ENCODE peak calls at places on chromosomes 3 and 15, in ten cellular contexts. One of them, this sample, is unnamed.

GRCh38 chr15:68524753-68525584 is 53.8 kb upstream of the CORO2B start:
- DNase-seq in A549: no peak
- DNase-seq in psoas muscle: no peak
- DNase-seq in stomach: no peak
- DNase-seq in mesenchymal stem cell: peak
- DNase-seq in cardiac muscle cell: peak
- DNase-seq in fibroblast of the aortic adventitia: peak
- DNase-seq in AG04450: peak
- DNase-seq in transverse colon: no peak
- DNase-seq in esophagus muscularis mucosa: no peak
- DNase-seq in this sample: peak

GRCh38 chr3:180990494-180990893 is 958 bp upstream of the DNAJC19 start:
- DNase-seq in A549: no peak
- DNase-seq in psoas muscle: no peak
- DNase-seq in stomach: no peak
- DNase-seq in mesenchymal stem cell: no peak
- DNase-seq in cardiac muscle cell: no peak
- DNase-seq in fibroblast of the aortic adventitia: no peak
- DNase-seq in AG04450: no peak
- DNase-seq in transverse colon: no peak
- DNase-seq in esophagus muscularis mucosa: no peak
- DNase-seq in this sample: no peak

GRCh38 chr3:107994954-107995715 is 95.7 kb downstream of the CD47 start:
- DNase-seq in A549: no peak
- DNase-seq in psoas muscle: no peak
- DNase-seq in stomach: no peak
- DNase-seq in mesenchymal stem cell: no peak
- DNase-seq in cardiac muscle cell: no peak
- DNase-seq in fibroblast of the aortic adventitia: no peak
- DNase-seq in AG04450: no peak
- DNase-seq in transverse colon: no peak
- DNase-seq in esophagus muscularis mucosa: no peak
- DNase-seq in this sample: no peak

GRCh38 chr15:81484076-81484475 is 110.1 kb upstream of the TMC3 start:
- DNase-seq in A549: no peak
- DNase-seq in psoas muscle: no peak
- DNase-seq in stomach: no peak
- DNase-seq in mesenchymal stem cell: no peak
- DNase-seq in cardiac muscle cell: no peak
- DNase-seq in fibroblast of the aortic adventitia: no peak
- DNase-seq in AG04450: no peak
- DNase-seq in transverse colon: no peak
- DNase-seq in esophagus muscularis mucosa: no peak
- DNase-seq in this sample: no peak

GRCh38 chr3:33732394-33732793 is 14.3 kb upstream of the CLASP2 start:
- DNase-seq in A549: peak
- DNase-seq in psoas muscle: no peak
- DNase-seq in stomach: no peak
- DNase-seq in mesenchymal stem cell: no peak
- DNase-seq in cardiac muscle cell: no peak
- DNase-seq in fibroblast of the aortic adventitia: no peak
- DNase-seq in AG04450: no peak
- DNase-seq in transverse colon: no peak
- DNase-seq in esophagus muscularis mucosa: no peak
- DNase-seq in this sample: no peak

GRCh38 chr15:65641723-65642475 is 20.2 kb downstream of the SLC24A1 start:
- DNase-seq in A549: peak
- DNase-seq in psoas muscle: no peak
- DNase-seq in stomach: no peak
- DNase-seq in mesenchymal stem cell: no peak
- DNase-seq in cardiac muscle cell: no peak
- DNase-seq in fibroblast of the aortic adventitia: no peak
- DNase-seq in AG04450: no peak
- DNase-seq in transverse colon: no peak
- DNase-seq in esophagus muscularis mucosa: no peak
- DNase-seq in this sample: no peak

GRCh38 chr3:134810052-134810435 is 15.0 kb downstream of the EPHB1 start:
- DNase-seq in A549: no peak
- DNase-seq in psoas muscle: no peak
- DNase-seq in stomach: no peak
- DNase-seq in mesenchymal stem cell: no peak
- DNase-seq in cardiac muscle cell: no peak
- DNase-seq in fibroblast of the aortic adventitia: no peak
- DNase-seq in AG04450: no peak
- DNase-seq in transverse colon: no peak
- DNase-seq in esophagus muscularis mucosa: no peak
- DNase-seq in this sample: no peak

GRCh38 chr3:36893137-36893557 is 51.7 kb downstream of the TRANK1 start:
- DNase-seq in A549: peak
- DNase-seq in psoas muscle: no peak
- DNase-seq in stomach: no peak
- DNase-seq in mesenchymal stem cell: peak
- DNase-seq in cardiac muscle cell: peak
- DNase-seq in fibroblast of the aortic adventitia: peak
- DNase-seq in AG04450: no peak
- DNase-seq in transverse colon: no peak
- DNase-seq in esophagus muscularis mucosa: peak
- DNase-seq in this sample: no peak

GRCh38 chr15:81000144-81000625 is 538 bp upstream of the TLNRD1 start:
- DNase-seq in A549: peak
- DNase-seq in psoas muscle: no peak
- DNase-seq in stomach: no peak
- DNase-seq in mesenchymal stem cell: no peak
- DNase-seq in cardiac muscle cell: peak
- DNase-seq in fibroblast of the aortic adventitia: peak
- DNase-seq in AG04450: no peak
- DNase-seq in transverse colon: no peak
- DNase-seq in esophagus muscularis mucosa: no peak
- DNase-seq in this sample: no peak

GRCh38 chr3:122956685-122957455 is 70.7 kb downstream of the SEMA5B start:
- DNase-seq in A549: no peak
- DNase-seq in psoas muscle: no peak
- DNase-seq in stomach: no peak
- DNase-seq in mesenchymal stem cell: no peak
- DNase-seq in cardiac muscle cell: no peak
- DNase-seq in fibroblast of the aortic adventitia: no peak
- DNase-seq in AG04450: no peak
- DNase-seq in transverse colon: no peak
- DNase-seq in esophagus muscularis mucosa: no peak
- DNase-seq in this sample: no peak

GRCh38 chr3:176362191-176362731 is 835.0 kb downstream of the TBL1XR1 start:
- DNase-seq in A549: no peak
- DNase-seq in psoas muscle: peak
- DNase-seq in stomach: no peak
- DNase-seq in mesenchymal stem cell: no peak
- DNase-seq in cardiac muscle cell: no peak
- DNase-seq in fibroblast of the aortic adventitia: no peak
- DNase-seq in AG04450: no peak
- DNase-seq in transverse colon: no peak
- DNase-seq in esophagus muscularis mucosa: no peak
- DNase-seq in this sample: no peak

GRCh38 chr15:38587214-38587613 is 22.6 kb upstream of the RASGRP1 start:
- DNase-seq in A549: no peak
- DNase-seq in psoas muscle: no peak
- DNase-seq in stomach: no peak
- DNase-seq in mesenchymal stem cell: no peak
- DNase-seq in cardiac muscle cell: no peak
- DNase-seq in fibroblast of the aortic adventitia: no peak
- DNase-seq in AG04450: no peak
- DNase-seq in transverse colon: no peak
- DNase-seq in esophagus muscularis mucosa: no peak
- DNase-seq in this sample: no peak

DNA sequence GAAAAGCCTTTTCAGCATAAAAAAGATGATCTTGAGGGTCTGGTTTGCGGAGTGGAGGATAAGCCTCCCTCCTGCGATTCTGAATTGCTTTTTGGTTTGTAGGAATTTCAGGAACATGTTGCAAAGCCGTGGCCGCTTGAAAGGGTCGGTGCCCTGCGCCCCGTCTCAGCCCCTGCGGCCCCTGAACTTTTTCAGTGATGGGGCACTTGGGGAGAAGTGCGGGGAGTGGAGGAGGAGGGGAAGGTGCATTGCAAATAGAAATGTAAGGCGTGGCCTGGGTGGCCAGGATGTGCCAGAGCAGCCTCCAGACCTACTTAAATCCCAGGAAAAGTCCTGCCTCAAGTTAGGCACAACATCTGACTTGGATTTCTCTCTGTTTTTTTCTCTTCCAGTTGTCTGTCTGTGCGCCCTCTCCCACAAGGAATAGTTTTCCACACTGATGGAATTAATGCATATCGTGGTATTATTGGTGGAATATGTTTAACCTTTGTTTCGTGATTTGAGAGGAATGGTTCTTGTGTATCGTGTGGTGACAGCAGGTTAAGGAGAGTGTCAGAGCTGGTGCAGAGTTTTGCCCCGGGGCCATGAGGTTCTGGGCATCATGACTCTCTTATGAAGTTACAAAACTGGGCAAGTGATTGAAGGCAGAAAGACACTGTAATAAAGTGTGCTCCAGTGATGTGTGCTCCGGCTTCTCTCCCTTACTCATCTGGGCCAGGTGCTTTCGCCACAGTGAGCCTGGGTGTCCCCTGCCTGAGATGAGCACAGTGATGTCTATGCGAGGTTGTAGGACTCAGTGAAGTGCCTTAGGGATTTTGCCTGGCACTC is 153.8 kb downstream of the PGPEP1L start:
- DNase-seq in A549: peak
- DNase-seq in psoas muscle: peak
- DNase-seq in stomach: no peak
- DNase-seq in mesenchymal stem cell: no peak
- DNase-seq in cardiac muscle cell: peak
- DNase-seq in fibroblast of the aortic adventitia: peak
- DNase-seq in AG04450: no peak
- DNase-seq in transverse colon: peak
- DNase-seq in esophagus muscularis mucosa: no peak
- DNase-seq in this sample: no peak
- H3K4me3 ChIP-seq in A549: peak
- H3K4me3 ChIP-seq in psoas muscle: peak
- H3K4me3 ChIP-seq in stomach: no peak
- H3K4me3 ChIP-seq in mesenchymal stem cell: peak
- H3K4me3 ChIP-seq in cardiac muscle cell: peak
- H3K4me3 ChIP-seq in fibroblast of the aortic adventitia: peak
- H3K4me3 ChIP-seq in AG04450: peak
- H3K4me3 ChIP-seq in transverse colon: peak
- H3K4me3 ChIP-seq in esophagus muscularis mucosa: peak
- H3K4me3 ChIP-seq in this sample: no peak

GRCh38 chr15:75307778-75308390 is 25.2 kb downstream of the GOLGA6D start:
- DNase-seq in A549: peak
- DNase-seq in psoas muscle: no peak
- DNase-seq in stomach: peak
- DNase-seq in mesenchymal stem cell: peak
- DNase-seq in cardiac muscle cell: peak
- DNase-seq in fibroblast of the aortic adventitia: peak
- DNase-seq in AG04450: no peak
- DNase-seq in transverse colon: peak
- DNase-seq in esophagus muscularis mucosa: no peak
- DNase-seq in this sample: peak
- H3K4me3 ChIP-seq in A549: no peak
- H3K4me3 ChIP-seq in psoas muscle: no peak
- H3K4me3 ChIP-seq in stomach: no peak
- H3K4me3 ChIP-seq in mesenchymal stem cell: no peak
- H3K4me3 ChIP-seq in cardiac muscle cell: no peak
- H3K4me3 ChIP-seq in fibroblast of the aortic adventitia: no peak
- H3K4me3 ChIP-seq in AG04450: no peak
- H3K4me3 ChIP-seq in transverse colon: no peak
- H3K4me3 ChIP-seq in esophagus muscularis mucosa: no peak
- H3K4me3 ChIP-seq in this sample: no peak

GRCh38 chr3:7793786-7794185 is 707.8 kb upstream of the LMCD1 start:
- DNase-seq in A549: no peak
- DNase-seq in psoas muscle: no peak
- DNase-seq in stomach: no peak
- DNase-seq in mesenchymal stem cell: no peak
- DNase-seq in cardiac muscle cell: no peak
- DNase-seq in fibroblast of the aortic adventitia: no peak
- DNase-seq in AG04450: no peak
- DNase-seq in transverse colon: no peak
- DNase-seq in esophagus muscularis mucosa: no peak
- DNase-seq in this sample: no peak

GRCh38 chr3:7788881-7789280 is 712.7 kb upstream of the LMCD1 start:
- DNase-seq in A549: no peak
- DNase-seq in psoas muscle: no peak
- DNase-seq in stomach: no peak
- DNase-seq in mesenchymal stem cell: no peak
- DNase-seq in cardiac muscle cell: no peak
- DNase-seq in fibroblast of the aortic adventitia: no peak
- DNase-seq in AG04450: no peak
- DNase-seq in transverse colon: no peak
- DNase-seq in esophagus muscularis mucosa: no peak
- DNase-seq in this sample: no peak

GRCh38 chr3:7787871-7788828 is 713.5 kb upstream of the LMCD1 start:
- DNase-seq in A549: no peak
- DNase-seq in psoas muscle: no peak
- DNase-seq in stomach: no peak
- DNase-seq in mesenchymal stem cell: no peak
- DNase-seq in cardiac muscle cell: peak
- DNase-seq in fibroblast of the aortic adventitia: no peak
- DNase-seq in AG04450: no peak
- DNase-seq in transverse colon: no peak
- DNase-seq in esophagus muscularis mucosa: no peak
- DNase-seq in this sample: no peak

GRCh38 chr3:7789324-7789723 is 712.3 kb upstream of the LMCD1 start:
- DNase-seq in A549: no peak
- DNase-seq in psoas muscle: no peak
- DNase-seq in stomach: no peak
- DNase-seq in mesenchymal stem cell: no peak
- DNase-seq in cardiac muscle cell: no peak
- DNase-seq in fibroblast of the aortic adventitia: no peak
- DNase-seq in AG04450: no peak
- DNase-seq in transverse colon: no peak
- DNase-seq in esophagus muscularis mucosa: no peak
- DNase-seq in this sample: no peak
- H3K4me3 ChIP-seq in A549: no peak
- H3K4me3 ChIP-seq in psoas muscle: no peak
- H3K4me3 ChIP-seq in stomach: no peak
- H3K4me3 ChIP-seq in mesenchymal stem cell: no peak
- H3K4me3 ChIP-seq in cardiac muscle cell: no peak
- H3K4me3 ChIP-seq in fibroblast of the aortic adventitia: no peak
- H3K4me3 ChIP-seq in AG04450: no peak
- H3K4me3 ChIP-seq in transverse colon: no peak
- H3K4me3 ChIP-seq in esophagus muscularis mucosa: no peak
- H3K4me3 ChIP-seq in this sample: no peak

DNA sequence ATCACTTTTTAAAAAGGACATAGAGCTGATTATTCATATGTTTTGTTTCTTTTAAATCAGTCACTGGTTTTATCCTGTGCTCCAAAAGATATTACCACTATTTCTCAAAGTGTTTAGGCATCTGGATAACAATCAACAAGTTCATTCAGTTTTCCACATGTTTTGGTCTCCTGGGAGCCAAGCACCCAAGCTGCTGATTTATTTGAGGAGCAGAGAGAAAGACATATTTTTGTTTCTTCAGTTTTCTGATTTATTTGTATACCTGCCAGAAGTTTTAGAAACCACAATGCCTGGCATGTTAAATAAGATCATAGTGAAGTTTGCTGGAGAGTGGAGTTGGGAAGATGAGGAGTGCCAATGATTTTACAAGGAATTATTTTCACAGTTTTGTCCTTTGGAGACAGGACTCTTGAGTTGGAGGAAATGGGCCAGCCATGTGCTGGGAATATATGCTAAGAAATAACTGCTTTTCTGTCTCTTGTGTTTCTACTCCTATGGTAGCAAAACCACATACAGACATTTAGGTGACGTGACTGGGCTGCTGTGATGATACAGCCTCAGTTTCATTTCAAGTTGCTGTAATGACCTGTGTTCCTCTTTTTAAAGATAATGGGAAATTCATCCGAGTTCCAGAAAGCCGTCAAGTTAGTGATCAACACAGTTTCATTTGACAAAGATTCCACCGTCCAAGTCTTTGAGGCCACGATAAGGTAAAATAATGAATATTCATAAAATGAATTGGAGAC is 11.7 kb downstream of the EDEM1 start:
- DNase-seq in A549: no peak
- DNase-seq in psoas muscle: no peak
- DNase-seq in stomach: no peak
- DNase-seq in mesenchymal stem cell: no peak
- DNase-seq in cardiac muscle cell: no peak
- DNase-seq in fibroblast of the aortic adventitia: peak
- DNase-seq in AG04450: no peak
- DNase-seq in transverse colon: no peak
- DNase-seq in esophagus muscularis mucosa: no peak
- DNase-seq in this sample: no peak
- H3K4me3 ChIP-seq in A549: no peak
- H3K4me3 ChIP-seq in psoas muscle: no peak
- H3K4me3 ChIP-seq in stomach: no peak
- H3K4me3 ChIP-seq in mesenchymal stem cell: no peak
- H3K4me3 ChIP-seq in cardiac muscle cell: no peak
- H3K4me3 ChIP-seq in fibroblast of the aortic adventitia: no peak
- H3K4me3 ChIP-seq in AG04450: no peak
- H3K4me3 ChIP-seq in transverse colon: no peak
- H3K4me3 ChIP-seq in esophagus muscularis mucosa: no peak
- H3K4me3 ChIP-seq in this sample: no peak

This sample was measured in lower leg skin.